ENCODE peak calls at places on chromosomes 1 and 21, in seven cellular contexts. B, L, C, Y, D, M and N are unnamed samples.

GRCh38 chr1:85396194-85396593 is 68.8 kb downstream of the DDAH1 start:
- DNase-seq in B (no peak), L (no peak), C (no peak), Y (no peak), D (no peak), M (no peak), N (no peak)

GRCh38 chr1:22190731-22191130 is 47.8 kb upstream of the WNT4 start:
- DNase-seq in B (no peak), L (no peak), C (no peak), Y (no peak), D (no peak), M (no peak), N (no peak)

GRCh38 chr21:44279621-44280260 is 5.9 kb upstream of the AIRE start:
- DNase-seq in B (no peak), L (no peak), C (no peak), Y (no peak), D (no peak), M (no peak), N (no peak)

GRCh38 chr1:238991730-238992490 is 394.5 kb upstream of the CHRM3 start:
- DNase-seq in B (no peak), L (no peak), C (no peak), Y (no peak), D (no peak), M (peak; percentile 4), N (no peak)

GRCh38 chr1:113809651-113810602 is 2.3 kb downstream of the RSBN1 start:
- DNase-seq in B (no peak), L (no peak), C (no peak), Y (no peak), D (peak; percentile 35), M (no peak), N (no peak)

GRCh38 chr21:41322496-41323382 is 6.1 kb downstream of the FAM3B start:
- DNase-seq in B (no peak), L (no peak), C (no peak), Y (no peak), D (peak; percentile 99), M (no peak), N (no peak)

GRCh38 chr1:192846950-192847349 is 38.1 kb downstream of the RGS2 start:
- DNase-seq in B (no peak), L (no peak), C (no peak), Y (no peak), D (no peak), M (peak; percentile 63), N (no peak)

GRCh38 chr1:54922921-54923421 is 36.0 kb upstream of the DHCR24 start:
- DNase-seq in B (no peak), L (no peak), C (no peak), Y (no peak), D (peak; percentile 24), M (no peak), N (no peak)

GRCh38 chr1:201608635-201609395 is 69.9 kb downstream of the NAV1 start:
- DNase-seq in B (no peak), L (no peak), C (no peak), Y (no peak), D (no peak), M (no peak), N (no peak)

GRCh38 chr1:155278689-155279160 is 1.5 kb downstream of the HCN3 start:
- DNase-seq in B (no peak), L (no peak), C (no peak), Y (no peak), D (no peak), M (no peak), N (no peak)

GRCh38 chr1:91900538-91900937 is 14.6 kb upstream of the TGFBR3 start:
- DNase-seq in B (no peak), L (no peak), C (no peak), Y (no peak), D (peak; percentile 29), M (no peak), N (no peak)

GRCh38 chr1:21254335-21254951 is 35.8 kb downstream of the ECE1 start:
- DNase-seq in B (no peak), L (no peak), C (no peak), Y (no peak), D (no peak), M (peak; percentile 85), N (no peak)

GRCh38 chr1:9659328-9659727 is 7.8 kb downstream of the PIK3CD start:
- DNase-seq in B (no peak), L (no peak), C (no peak), Y (no peak), D (peak; percentile 21), M (no peak), N (no peak)

GRCh38 chr1:235917267-235917811 is 50.6 kb upstream of the LYST start:
- DNase-seq in B (peak; percentile 67), L (no peak), C (no peak), Y (no peak), D (no peak), M (peak; percentile 66), N (peak; percentile 37)

GRCh38 chr1:3409737-3410434 is 44.6 kb upstream of the ARHGEF16 start:
- DNase-seq in B (no peak), L (no peak), C (no peak), Y (no peak), D (peak; percentile 58), M (peak; percentile 86), N (no peak)

GRCh38 chr21:46052703-46053651 is 44.9 kb upstream of the COL6A2 start:
- DNase-seq in B (no peak), L (no peak), C (no peak), Y (no peak), D (no peak), M (no peak), N (no peak)

GRCh38 chr1:17212487-17213121 is 7.7 kb downstream of the PADI1 start:
- DNase-seq in B (no peak), L (no peak), C (no peak), Y (no peak), D (no peak), M (peak; percentile 47), N (no peak)

GRCh38 chr1:244218220-244218619 is 167.1 kb downstream of the ZBTB18 start:
- DNase-seq in B (no peak), L (no peak), C (no peak), Y (no peak), D (no peak), M (no peak), N (no peak)

GRCh38 chr1:228339059-228339704 is 67.5 kb downstream of the TRIM11 start:
- DNase-seq in B (no peak), L (no peak), C (no peak), Y (no peak), D (no peak), M (no peak), N (no peak)

GRCh38 chr1:150528196-150528595 is 12.6 kb downstream of the FALEC start:
- DNase-seq in B (no peak), L (no peak), C (no peak), Y (no peak), D (no peak), M (no peak), N (no peak)

GRCh38 chr1:157566484-157567300 is 14.4 kb upstream of the FCRL5 start:
- DNase-seq in B (peak; percentile 75), L (no peak), C (no peak), Y (no peak), D (no peak), M (no peak), N (no peak)

GRCh38 chr1:159469921-159470595 is 30.5 kb downstream of the OR10J1 start:
- DNase-seq in B (no peak), L (no peak), C (no peak), Y (no peak), D (no peak), M (no peak), N (no peak)

GRCh38 chr1:3072948-3073519 is 4.0 kb downstream of the PRDM16 start:
- DNase-seq in B (no peak), L (no peak), C (no peak), Y (no peak), D (no peak), M (no peak), N (no peak)

DNA sequence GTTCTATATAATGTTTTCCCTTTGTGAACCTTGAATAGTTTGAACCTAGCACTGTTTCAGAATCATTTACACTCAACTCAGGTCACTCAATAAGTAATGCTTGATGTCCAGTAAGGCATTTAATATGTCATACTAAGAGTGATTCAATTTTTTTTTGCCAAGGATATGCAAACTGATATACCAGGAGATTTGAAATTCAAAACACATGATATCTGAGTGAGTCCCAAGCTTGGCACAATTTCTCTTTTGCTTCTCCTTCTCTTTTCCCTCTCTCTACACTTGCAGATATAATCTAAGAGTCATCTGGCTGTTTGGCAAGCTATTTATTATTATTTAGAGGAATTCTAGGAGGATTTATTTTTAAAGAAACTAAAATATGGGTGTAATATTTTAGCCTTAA is 61.6 kb upstream of the SPAG17 start:
- DNase-seq in B (no peak), L (no peak), C (no peak), Y (no peak), D (no peak), M (no peak), N (no peak)
- TF ChIP-seq TAF1 in B (no peak), L (no peak), C (no peak), Y (no peak), D (no peak), M (no peak), N (no peak)

GRCh38 chr21:33660406-33660805 is 18.1 kb downstream of the ITSN1 start:
- DNase-seq in B (no peak), L (no peak), C (no peak), Y (no peak), D (no peak), M (no peak), N (no peak)

GRCh38 chr21:33661146-33661545 is 18.8 kb downstream of the ITSN1 start:
- DNase-seq in B (no peak), L (no peak), C (no peak), Y (no peak), D (no peak), M (no peak), N (no peak)

GRCh38 chr21:33658919-33659318 is 16.6 kb downstream of the ITSN1 start:
- DNase-seq in B (no peak), L (no peak), C (no peak), Y (no peak), D (no peak), M (no peak), N (no peak)

GRCh38 chr21:33657124-33657842 is 15.0 kb downstream of the ITSN1 start:
- DNase-seq in B (no peak), L (no peak), C (no peak), Y (no peak), D (no peak), M (no peak), N (no peak)

DNA sequence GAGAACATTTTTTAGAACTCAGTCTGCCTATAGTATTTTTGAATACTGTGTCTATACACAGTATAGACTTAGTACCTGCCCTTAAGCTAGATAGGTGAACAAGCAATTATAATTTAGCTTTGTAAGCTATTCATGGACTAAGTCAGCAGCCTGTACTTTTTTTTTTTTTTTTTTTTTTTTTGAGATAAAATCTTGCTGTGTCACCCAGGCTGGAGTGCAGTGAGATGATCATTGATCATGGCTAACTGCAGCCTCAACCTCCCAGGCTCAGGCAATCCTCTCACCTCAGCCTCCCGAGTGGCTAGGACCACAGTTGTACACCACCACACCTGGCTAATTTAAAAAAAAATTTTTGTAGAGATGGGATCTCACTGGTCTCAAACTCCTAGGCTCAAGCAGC is 17.2 kb downstream of the ITSN1 start:
- DNase-seq in B (no peak), L (no peak), C (no peak), Y (no peak), D (no peak), M (no peak), N (no peak)
- TF ChIP-seq TAF1 in B (no peak), L (no peak), C (no peak), Y (no peak), D (no peak), M (no peak), N (no peak)

GRCh38 chr1:106768077-106768476 is 288.4 kb upstream of the PRMT6 start:
- DNase-seq in B (no peak), L (no peak), C (no peak), Y (no peak), D (no peak), M (no peak), N (no peak)
- TF ChIP-seq TAF1 in B (no peak), L (no peak), C (no peak), Y (no peak), D (no peak), M (no peak), N (no peak)

GRCh38 chr21:38289697-38290096 is 32.9 kb downstream of the KCNJ15 start:
- DNase-seq in B (no peak), L (no peak), C (no peak), Y (no peak), D (no peak), M (no peak), N (no peak)
- TF ChIP-seq TAF1 in B (no peak), L (no peak), C (no peak), Y (no peak), D (no peak), M (no peak), N (no peak)